ENCODE peak calls at places on chromosomes 11 and 22, in six cellular contexts. One of them, this sample, is unnamed.

GRCh38 chr11:19301336-19301735 is 60.6 kb upstream of the E2F8 start:
- DNase-seq in substantia nigra: no peak
- DNase-seq in A549: no peak
- DNase-seq in iris pigment epithelial cell: no peak
- DNase-seq in MCF 10A: no peak
- DNase-seq in stimulated activated CD4-positive, alpha-beta T cell treated with anti-CD3 and anti-CD28 coated beads, Interleukin-2, amount 100 ng/mL, for 4 hours: no peak
- DNase-seq in this sample: no peak

GRCh38 chr22:48905206-48905975 is 922.3 kb downstream of the BRD1 start:
- DNase-seq in substantia nigra: no peak
- DNase-seq in A549: no peak
- DNase-seq in iris pigment epithelial cell: no peak
- DNase-seq in MCF 10A: no peak
- DNase-seq in stimulated activated CD4-positive, alpha-beta T cell treated with anti-CD3 and anti-CD28 coated beads, Interleukin-2, amount 100 ng/mL, for 4 hours: no peak
- DNase-seq in this sample: no peak

GRCh38 chr11:64583296-64584262 is 7.4 kb upstream of the SLC22A12 start:
- DNase-seq in substantia nigra: no peak
- DNase-seq in A549: no peak
- DNase-seq in iris pigment epithelial cell: peak
- DNase-seq in MCF 10A: peak
- DNase-seq in stimulated activated CD4-positive, alpha-beta T cell treated with anti-CD3 and anti-CD28 coated beads, Interleukin-2, amount 100 ng/mL, for 4 hours: no peak
- DNase-seq in this sample: no peak

GRCh38 chr11:29263971-29264682 is 752.7 kb downstream of the KCNA4 start:
- DNase-seq in substantia nigra: no peak
- DNase-seq in A549: no peak
- DNase-seq in iris pigment epithelial cell: peak
- DNase-seq in MCF 10A: peak
- DNase-seq in stimulated activated CD4-positive, alpha-beta T cell treated with anti-CD3 and anti-CD28 coated beads, Interleukin-2, amount 100 ng/mL, for 4 hours: no peak
- DNase-seq in this sample: no peak

GRCh38 chr11:13120691-13121090 is 111.6 kb downstream of the RASSF10 start:
- DNase-seq in substantia nigra: no peak
- DNase-seq in A549: no peak
- DNase-seq in iris pigment epithelial cell: peak
- DNase-seq in MCF 10A: peak
- DNase-seq in stimulated activated CD4-positive, alpha-beta T cell treated with anti-CD3 and anti-CD28 coated beads, Interleukin-2, amount 100 ng/mL, for 4 hours: no peak
- DNase-seq in this sample: no peak

GRCh38 chr11:120551191-120551590 is 39.6 kb downstream of the GRIK4 start:
- DNase-seq in substantia nigra: no peak
- DNase-seq in A549: no peak
- DNase-seq in iris pigment epithelial cell: no peak
- DNase-seq in MCF 10A: no peak
- DNase-seq in stimulated activated CD4-positive, alpha-beta T cell treated with anti-CD3 and anti-CD28 coated beads, Interleukin-2, amount 100 ng/mL, for 4 hours: no peak
- DNase-seq in this sample: no peak

GRCh38 chr11:125922156-125922555 is 17.8 kb downstream of the DDX25 start:
- DNase-seq in substantia nigra: no peak
- DNase-seq in A549: no peak
- DNase-seq in iris pigment epithelial cell: no peak
- DNase-seq in MCF 10A: no peak
- DNase-seq in stimulated activated CD4-positive, alpha-beta T cell treated with anti-CD3 and anti-CD28 coated beads, Interleukin-2, amount 100 ng/mL, for 4 hours: no peak
- DNase-seq in this sample: no peak

GRCh38 chr11:115505165-115505564 is 950 bp upstream of the CADM1 start:
- DNase-seq in substantia nigra: no peak
- DNase-seq in A549: no peak
- DNase-seq in iris pigment epithelial cell: no peak
- DNase-seq in MCF 10A: no peak
- DNase-seq in stimulated activated CD4-positive, alpha-beta T cell treated with anti-CD3 and anti-CD28 coated beads, Interleukin-2, amount 100 ng/mL, for 4 hours: no peak
- DNase-seq in this sample: no peak

GRCh38 chr11:45182902-45183301 is 36.5 kb downstream of the PRDM11 start:
- DNase-seq in substantia nigra: no peak
- DNase-seq in A549: peak
- DNase-seq in iris pigment epithelial cell: peak
- DNase-seq in MCF 10A: peak
- DNase-seq in stimulated activated CD4-positive, alpha-beta T cell treated with anti-CD3 and anti-CD28 coated beads, Interleukin-2, amount 100 ng/mL, for 4 hours: no peak
- DNase-seq in this sample: no peak

GRCh38 chr11:45383229-45383628 is 97.1 kb upstream of the SYT13 start:
- DNase-seq in substantia nigra: no peak
- DNase-seq in A549: no peak
- DNase-seq in iris pigment epithelial cell: peak
- DNase-seq in MCF 10A: peak
- DNase-seq in stimulated activated CD4-positive, alpha-beta T cell treated with anti-CD3 and anti-CD28 coated beads, Interleukin-2, amount 100 ng/mL, for 4 hours: no peak
- DNase-seq in this sample: no peak

GRCh38 chr11:122834065-122834464 is 4.2 kb upstream of the CRTAM start:
- DNase-seq in substantia nigra: no peak
- DNase-seq in A549: no peak
- DNase-seq in iris pigment epithelial cell: no peak
- DNase-seq in MCF 10A: no peak
- DNase-seq in stimulated activated CD4-positive, alpha-beta T cell treated with anti-CD3 and anti-CD28 coated beads, Interleukin-2, amount 100 ng/mL, for 4 hours: no peak
- DNase-seq in this sample: no peak

GRCh38 chr11:26227311-26227710 is 104.6 kb upstream of the ANO3 start:
- DNase-seq in substantia nigra: no peak
- DNase-seq in A549: peak
- DNase-seq in iris pigment epithelial cell: peak
- DNase-seq in MCF 10A: peak
- DNase-seq in stimulated activated CD4-positive, alpha-beta T cell treated with anti-CD3 and anti-CD28 coated beads, Interleukin-2, amount 100 ng/mL, for 4 hours: no peak
- DNase-seq in this sample: no peak

GRCh38 chr11:10107522-10107921 is 186.5 kb downstream of the SBF2 start:
- DNase-seq in substantia nigra: no peak
- DNase-seq in A549: no peak
- DNase-seq in iris pigment epithelial cell: no peak
- DNase-seq in MCF 10A: no peak
- DNase-seq in stimulated activated CD4-positive, alpha-beta T cell treated with anti-CD3 and anti-CD28 coated beads, Interleukin-2, amount 100 ng/mL, for 4 hours: no peak
- DNase-seq in this sample: no peak

GRCh38 chr11:65502852-65503603 is 4.2 kb downstream of the MALAT1 start:
- DNase-seq in substantia nigra: no peak
- DNase-seq in A549: peak
- DNase-seq in iris pigment epithelial cell: peak
- DNase-seq in MCF 10A: peak
- DNase-seq in stimulated activated CD4-positive, alpha-beta T cell treated with anti-CD3 and anti-CD28 coated beads, Interleukin-2, amount 100 ng/mL, for 4 hours: no peak
- DNase-seq in this sample: peak

GRCh38 chr11:22702022-22702421 is 35.6 kb downstream of the GAS2 start:
- DNase-seq in substantia nigra: no peak
- DNase-seq in A549: no peak
- DNase-seq in iris pigment epithelial cell: no peak
- DNase-seq in MCF 10A: no peak
- DNase-seq in stimulated activated CD4-positive, alpha-beta T cell treated with anti-CD3 and anti-CD28 coated beads, Interleukin-2, amount 100 ng/mL, for 4 hours: no peak
- DNase-seq in this sample: no peak

GRCh38 chr11:20116825-20117224 is 43.5 kb downstream of the DBX1 start:
- DNase-seq in substantia nigra: no peak
- DNase-seq in A549: no peak
- DNase-seq in iris pigment epithelial cell: no peak
- DNase-seq in MCF 10A: no peak
- DNase-seq in stimulated activated CD4-positive, alpha-beta T cell treated with anti-CD3 and anti-CD28 coated beads, Interleukin-2, amount 100 ng/mL, for 4 hours: no peak
- DNase-seq in this sample: no peak

GRCh38 chr11:96318850-96319249 is 24.1 kb downstream of the MAML2 start:
- DNase-seq in substantia nigra: no peak
- DNase-seq in A549: no peak
- DNase-seq in iris pigment epithelial cell: no peak
- DNase-seq in MCF 10A: no peak
- DNase-seq in stimulated activated CD4-positive, alpha-beta T cell treated with anti-CD3 and anti-CD28 coated beads, Interleukin-2, amount 100 ng/mL, for 4 hours: no peak
- DNase-seq in this sample: no peak

GRCh38 chr11:71502026-71502425 is 25.0 kb upstream of the KRTAP5-7 start:
- DNase-seq in substantia nigra: no peak
- DNase-seq in A549: no peak
- DNase-seq in iris pigment epithelial cell: no peak
- DNase-seq in MCF 10A: no peak
- DNase-seq in stimulated activated CD4-positive, alpha-beta T cell treated with anti-CD3 and anti-CD28 coated beads, Interleukin-2, amount 100 ng/mL, for 4 hours: no peak
- DNase-seq in this sample: no peak

GRCh38 chr22:38870312-38870741 is 1.7 kb downstream of the CBX6 start:
- DNase-seq in substantia nigra: no peak
- DNase-seq in A549: peak
- DNase-seq in iris pigment epithelial cell: peak
- DNase-seq in MCF 10A: peak
- DNase-seq in stimulated activated CD4-positive, alpha-beta T cell treated with anti-CD3 and anti-CD28 coated beads, Interleukin-2, amount 100 ng/mL, for 4 hours: peak
- DNase-seq in this sample: peak

GRCh38 chr11:69369945-69370344 is 76.0 kb downstream of the MYEOV start:
- DNase-seq in substantia nigra: no peak
- DNase-seq in A549: no peak
- DNase-seq in iris pigment epithelial cell: no peak
- DNase-seq in MCF 10A: no peak
- DNase-seq in stimulated activated CD4-positive, alpha-beta T cell treated with anti-CD3 and anti-CD28 coated beads, Interleukin-2, amount 100 ng/mL, for 4 hours: no peak
- DNase-seq in this sample: no peak

GRCh38 chr11:100855466-100856067 is 168.5 kb downstream of the ARHGAP42 start:
- DNase-seq in substantia nigra: no peak
- DNase-seq in A549: peak
- DNase-seq in iris pigment epithelial cell: peak
- DNase-seq in MCF 10A: peak
- DNase-seq in stimulated activated CD4-positive, alpha-beta T cell treated with anti-CD3 and anti-CD28 coated beads, Interleukin-2, amount 100 ng/mL, for 4 hours: no peak
- DNase-seq in this sample: no peak

GRCh38 chr11:76599041-76600013 is 71.2 kb downstream of the LRRC32 start:
- DNase-seq in substantia nigra: no peak
- DNase-seq in A549: no peak
- DNase-seq in iris pigment epithelial cell: peak
- DNase-seq in MCF 10A: no peak
- DNase-seq in stimulated activated CD4-positive, alpha-beta T cell treated with anti-CD3 and anti-CD28 coated beads, Interleukin-2, amount 100 ng/mL, for 4 hours: no peak
- DNase-seq in this sample: no peak

GRCh38 chr11:20047755-20048154 is 112.5 kb downstream of the DBX1 start:
- DNase-seq in substantia nigra: no peak
- DNase-seq in A549: no peak
- DNase-seq in iris pigment epithelial cell: no peak
- DNase-seq in MCF 10A: no peak
- DNase-seq in stimulated activated CD4-positive, alpha-beta T cell treated with anti-CD3 and anti-CD28 coated beads, Interleukin-2, amount 100 ng/mL, for 4 hours: no peak
- DNase-seq in this sample: no peak

GRCh38 chr22:26330971-26331625 is 98.0 kb upstream of the ASPHD2 start:
- DNase-seq in substantia nigra: no peak
- DNase-seq in A549: peak
- DNase-seq in iris pigment epithelial cell: peak
- DNase-seq in MCF 10A: peak
- DNase-seq in stimulated activated CD4-positive, alpha-beta T cell treated with anti-CD3 and anti-CD28 coated beads, Interleukin-2, amount 100 ng/mL, for 4 hours: peak
- DNase-seq in this sample: no peak

GRCh38 chr22:27515091-27515523 is 286.4 kb downstream of the MN1 start:
- DNase-seq in substantia nigra: no peak
- DNase-seq in A549: no peak
- DNase-seq in iris pigment epithelial cell: no peak
- DNase-seq in MCF 10A: no peak
- DNase-seq in stimulated activated CD4-positive, alpha-beta T cell treated with anti-CD3 and anti-CD28 coated beads, Interleukin-2, amount 100 ng/mL, for 4 hours: no peak
- DNase-seq in this sample: peak

GRCh38 chr11:396948-397548 is 3.0 kb downstream of the PKP3 start:
- DNase-seq in substantia nigra: no peak
- DNase-seq in A549: no peak
- DNase-seq in iris pigment epithelial cell: peak
- DNase-seq in MCF 10A: no peak
- DNase-seq in stimulated activated CD4-positive, alpha-beta T cell treated with anti-CD3 and anti-CD28 coated beads, Interleukin-2, amount 100 ng/mL, for 4 hours: no peak
- DNase-seq in this sample: no peak

GRCh38 chr11:62889484-62890437 is 9.1 kb downstream of the SLC3A2 start:
- DNase-seq in substantia nigra: no peak
- DNase-seq in A549: peak
- DNase-seq in iris pigment epithelial cell: no peak
- DNase-seq in MCF 10A: peak
- DNase-seq in stimulated activated CD4-positive, alpha-beta T cell treated with anti-CD3 and anti-CD28 coated beads, Interleukin-2, amount 100 ng/mL, for 4 hours: no peak
- DNase-seq in this sample: no peak

GRCh38 chr11:12318791-12319733 is 58.3 kb upstream of the PARVA start:
- DNase-seq in substantia nigra: no peak
- DNase-seq in A549: no peak
- DNase-seq in iris pigment epithelial cell: no peak
- DNase-seq in MCF 10A: peak
- DNase-seq in stimulated activated CD4-positive, alpha-beta T cell treated with anti-CD3 and anti-CD28 coated beads, Interleukin-2, amount 100 ng/mL, for 4 hours: no peak
- DNase-seq in this sample: no peak

GRCh38 chr22:39725351-39726035 is 154.9 kb downstream of the CACNA1I start:
- DNase-seq in substantia nigra: no peak
- DNase-seq in A549: no peak
- DNase-seq in iris pigment epithelial cell: no peak
- DNase-seq in MCF 10A: no peak
- DNase-seq in stimulated activated CD4-positive, alpha-beta T cell treated with anti-CD3 and anti-CD28 coated beads, Interleukin-2, amount 100 ng/mL, for 4 hours: no peak
- DNase-seq in this sample: no peak

GRCh38 chr11:46948378-46949131 is 12.0 kb downstream of the CSTPP1 start:
- DNase-seq in substantia nigra: no peak
- DNase-seq in A549: peak
- DNase-seq in iris pigment epithelial cell: peak
- DNase-seq in MCF 10A: peak
- DNase-seq in stimulated activated CD4-positive, alpha-beta T cell treated with anti-CD3 and anti-CD28 coated beads, Interleukin-2, amount 100 ng/mL, for 4 hours: no peak
- DNase-seq in this sample: no peak

GRCh38 chr22:41998361-41999261 is at the start of gene WBP2NL:
- DNase-seq in substantia nigra: peak
- DNase-seq in A549: peak
- DNase-seq in iris pigment epithelial cell: peak
- DNase-seq in MCF 10A: no peak
- DNase-seq in stimulated activated CD4-positive, alpha-beta T cell treated with anti-CD3 and anti-CD28 coated beads, Interleukin-2, amount 100 ng/mL, for 4 hours: peak
- DNase-seq in this sample: peak

GRCh38 chr11:58391879-58392278 is 14.8 kb downstream of the OR5B3 start:
- DNase-seq in substantia nigra: no peak
- DNase-seq in A549: no peak
- DNase-seq in iris pigment epithelial cell: peak
- DNase-seq in MCF 10A: no peak
- DNase-seq in stimulated activated CD4-positive, alpha-beta T cell treated with anti-CD3 and anti-CD28 coated beads, Interleukin-2, amount 100 ng/mL, for 4 hours: no peak
- DNase-seq in this sample: no peak

GRCh38 chr11:76885390-76886097 is 24.8 kb downstream of the ACER3 start:
- DNase-seq in substantia nigra: no peak
- DNase-seq in A549: peak
- DNase-seq in iris pigment epithelial cell: peak
- DNase-seq in MCF 10A: peak
- DNase-seq in stimulated activated CD4-positive, alpha-beta T cell treated with anti-CD3 and anti-CD28 coated beads, Interleukin-2, amount 100 ng/mL, for 4 hours: no peak
- DNase-seq in this sample: no peak

GRCh38 chr11:57474017-57474750 is 13.9 kb downstream of the RTN4RL2 start:
- DNase-seq in substantia nigra: no peak
- DNase-seq in A549: no peak
- DNase-seq in iris pigment epithelial cell: no peak
- DNase-seq in MCF 10A: no peak
- DNase-seq in stimulated activated CD4-positive, alpha-beta T cell treated with anti-CD3 and anti-CD28 coated beads, Interleukin-2, amount 100 ng/mL, for 4 hours: peak
- DNase-seq in this sample: no peak

GRCh38 chr11:108591893-108592292 is 1.7 kb downstream of the EXPH5 start:
- DNase-seq in substantia nigra: no peak
- DNase-seq in A549: no peak
- DNase-seq in iris pigment epithelial cell: no peak
- DNase-seq in MCF 10A: peak
- DNase-seq in stimulated activated CD4-positive, alpha-beta T cell treated with anti-CD3 and anti-CD28 coated beads, Interleukin-2, amount 100 ng/mL, for 4 hours: no peak
- DNase-seq in this sample: no peak

GRCh38 chr22:32590556-32590955 is 115.9 kb downstream of the FBXO7 start:
- DNase-seq in substantia nigra: no peak
- DNase-seq in A549: no peak
- DNase-seq in iris pigment epithelial cell: peak
- DNase-seq in MCF 10A: peak
- DNase-seq in stimulated activated CD4-positive, alpha-beta T cell treated with anti-CD3 and anti-CD28 coated beads, Interleukin-2, amount 100 ng/mL, for 4 hours: no peak
- DNase-seq in this sample: no peak

GRCh38 chr11:72221386-72221785 is 3.2 kb upstream of the INPPL1 start:
- DNase-seq in substantia nigra: no peak
- DNase-seq in A549: no peak
- DNase-seq in iris pigment epithelial cell: no peak
- DNase-seq in MCF 10A: no peak
- DNase-seq in stimulated activated CD4-positive, alpha-beta T cell treated with anti-CD3 and anti-CD28 coated beads, Interleukin-2, amount 100 ng/mL, for 4 hours: no peak
- DNase-seq in this sample: no peak

GRCh38 chr11:123493393-123494063 is 63.5 kb downstream of the GRAMD1B start:
- DNase-seq in substantia nigra: no peak
- DNase-seq in A549: no peak
- DNase-seq in iris pigment epithelial cell: no peak
- DNase-seq in MCF 10A: no peak
- DNase-seq in stimulated activated CD4-positive, alpha-beta T cell treated with anti-CD3 and anti-CD28 coated beads, Interleukin-2, amount 100 ng/mL, for 4 hours: no peak
- DNase-seq in this sample: no peak